ENCODE peak calls at places on chromosomes 2 and 18, in nine cellular contexts. D is tibial nerve, P is lung, R is mesendoderm, O is astrocyte, A is Panc1, X is sigmoid colon, N is A673, V is psoas muscle. U is an unnamed sample. For H3K27me3 and H3K4me1, the result is how much of the 10 kb centered on the place peaks cover.

GRCh38 chr18:24725644-24726043 is 265.2 kb downstream of the HRH4 start:
- DNase-seq in D (no peak), R (no peak), A (no peak), N (no peak), V (no peak), O (no peak), P (no peak), X (no peak), U (no peak)

GRCh38 chr2:202278036-202278760 is 12.6 kb downstream of the NOP58 start:
- DNase-seq in O (peak), P (no peak), X (no peak), D (no peak), A (no peak), R (peak), V (no peak), N (no peak), U (no peak)

GRCh38 chr18:76380791-76381405 is 114.1 kb downstream of the ZNF516 start:
- DNase-seq in N (peak), O (no peak), R (peak), A (no peak), P (no peak), X (peak), D (no peak), V (no peak), U (peak)

GRCh38 chr2:78992451-78992806 is 33.1 kb upstream of the REG3G start:
- DNase-seq in O (no peak), N (peak), P (no peak), X (no peak), A (no peak), R (peak), V (no peak), D (no peak), U (no peak)

GRCh38 chr2:128402921-128403670 is 84.4 kb upstream of the HS6ST1 start:
- DNase-seq in P (no peak), R (no peak), N (no peak), O (no peak), V (peak), D (no peak), X (peak), A (no peak), U (no peak)

GRCh38 chr2:128585706-128586105 is 267.0 kb upstream of the HS6ST1 start:
- DNase-seq in V (no peak), O (peak), A (no peak), X (no peak), P (peak), N (no peak), R (no peak), D (no peak), U (no peak)

GRCh38 chr2:135047295-135047694 is at the start of gene MAP3K19:
- DNase-seq in R (no peak), A (no peak), O (no peak), V (no peak), X (no peak), N (no peak), D (no peak), P (no peak), U (no peak)

GRCh38 chr2:29269095-29270090 is 154.2 kb downstream of the CLIP4 start:
- DNase-seq in X (peak), P (no peak), V (no peak), N (peak), A (no peak), R (peak), D (no peak), O (no peak), U (no peak)

GRCh38 chr2:48482313-48482712 is 47.6 kb upstream of the STON1 start:
- DNase-seq in X (no peak), D (no peak), P (no peak), N (peak), A (no peak), O (peak), V (no peak), R (no peak), U (no peak)

GRCh38 chr18:62539284-62540168 is 16.7 kb downstream of the ZCCHC2 start:
- DNase-seq in A (no peak), O (no peak), V (no peak), P (no peak), D (no peak), R (no peak), N (no peak), X (no peak), U (no peak)

GRCh38 chr2:219688560-219689445 is 61.4 kb downstream of the SLC4A3 start:
- DNase-seq in A (no peak), D (no peak), N (no peak), X (no peak), P (no peak), O (peak), V (no peak), R (no peak), U (peak)

GRCh38 chr18:28647961-28648360 is 471.0 kb upstream of the CDH2 start:
- DNase-seq in A (no peak), O (no peak), R (no peak), P (no peak), N (no peak), X (no peak), D (no peak), V (no peak), U (no peak)

GRCh38 chr2:3423492-3424170 is 44.1 kb downstream of the TRAPPC12 start:
- DNase-seq in N (peak), D (peak), P (peak), O (peak), A (peak), R (peak), X (no peak), V (peak), U (peak)

GRCh38 chr2:121471571-121472464 is 58.9 kb upstream of the RNU4ATAC start:
- DNase-seq in X (no peak), R (peak), N (peak), V (no peak), D (no peak), A (no peak), P (no peak), O (peak), U (no peak)

GRCh38 chr18:38009335-38009734 is 443.7 kb upstream of the CELF4 start:
- DNase-seq in V (no peak), O (no peak), R (no peak), X (no peak), P (no peak), A (no peak), N (no peak), D (no peak), U (no peak)

GRCh38 chr2:25079050-25079635 is 37.3 kb downstream of the EFR3B start:
- DNase-seq in O (no peak), N (no peak), V (no peak), D (no peak), A (no peak), P (no peak), X (peak), R (no peak), U (no peak)

GRCh38 chr2:116489292-116489691 is 1325.2 kb upstream of the DDX18 start:
- DNase-seq in D (no peak), R (no peak), N (no peak), A (no peak), P (no peak), V (no peak), O (no peak), X (no peak), U (no peak)

GRCh38 chr2:23510471-23510870 is 125.5 kb downstream of the KLHL29 start:
- DNase-seq in D (no peak), V (no peak), O (no peak), P (no peak), R (no peak), A (no peak), N (no peak), X (no peak), U (no peak)

GRCh38 chr18:61831071-61831470 is 61.7 kb downstream of the RNF152 start:
- DNase-seq in R (no peak), O (no peak), P (no peak), A (no peak), X (no peak), D (no peak), N (peak), V (no peak), U (no peak)

GRCh38 chr2:234795974-234796690 is 155.7 kb upstream of the SH3BP4 start:
- DNase-seq in R (no peak), D (no peak), V (no peak), N (no peak), P (no peak), X (no peak), O (no peak), A (no peak), U (no peak)

GRCh38 chr18:52950153-52950552 is 610.2 kb downstream of the DCC start:
- DNase-seq in N (peak), D (no peak), A (no peak), R (no peak), O (no peak), X (no peak), P (no peak), V (no peak), U (no peak)

GRCh38 chr2:26457695-26458364 is 20.1 kb downstream of the OTOF start:
- DNase-seq in D (no peak), V (no peak), O (peak), R (no peak), A (no peak), X (peak), N (no peak), P (no peak), U (no peak)

GRCh38 chr2:126804347-126804746 is 94.3 kb upstream of the TEX51 start:
- DNase-seq in X (peak), A (no peak), N (no peak), V (no peak), O (no peak), P (no peak), D (no peak), R (no peak), U (no peak)

GRCh38 chr2:217723981-217724380 is 278.8 kb downstream of the TNS1 start:
- DNase-seq in D (no peak), A (no peak), N (no peak), V (no peak), R (no peak), O (no peak), X (no peak), P (no peak), U (no peak)

GRCh38 chr2:231038483-231039293 is 1.4 kb downstream of the C2orf72 start:
- DNase-seq in D (no peak), P (no peak), O (no peak), R (no peak), A (no peak), X (no peak), V (no peak), N (no peak), U (no peak)

GRCh38 chr2:231039294-231039664 is 2.0 kb downstream of the C2orf72 start:
- DNase-seq in A (no peak), N (no peak), D (no peak), P (no peak), X (no peak), V (no peak), R (no peak), O (no peak), U (no peak)

GRCh38 chr2:231041061-231041689 is 3.9 kb downstream of the C2orf72 start:
- DNase-seq in A (no peak), R (no peak), V (no peak), X (no peak), D (no peak), P (no peak), N (no peak), O (no peak), U (no peak)

GRCh38 chr2:231037731-231038482 is 584 bp downstream of the C2orf72 start:
- DNase-seq in A (no peak), V (no peak), P (no peak), N (no peak), O (no peak), D (no peak), R (no peak), X (no peak), U (no peak)

DNA sequence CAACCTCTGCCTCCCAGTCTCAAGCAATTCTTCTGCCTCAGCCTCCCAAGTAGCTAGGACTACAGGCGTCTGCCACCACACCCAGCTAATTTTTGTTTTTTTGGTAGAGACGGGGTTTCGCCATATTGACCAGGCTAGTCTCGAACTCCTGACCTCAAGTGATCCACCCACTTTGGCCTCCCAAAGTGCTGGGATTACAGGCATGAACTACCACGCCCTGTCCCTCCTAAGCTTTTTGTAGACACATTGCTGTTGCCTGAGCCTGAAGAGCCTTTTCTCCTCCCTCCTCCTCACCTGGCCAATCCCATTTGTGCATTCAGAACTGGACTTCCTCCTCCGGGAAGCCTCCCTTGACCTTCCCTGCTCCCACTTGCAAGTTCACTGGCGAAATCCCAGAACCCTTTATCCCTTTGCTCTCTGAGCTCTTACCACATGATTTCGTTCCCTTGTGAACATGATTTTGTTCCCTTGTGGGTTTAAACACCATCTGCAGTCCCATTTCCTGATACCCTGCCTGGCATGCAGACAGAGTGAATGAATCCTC is 2.6 kb downstream of the C2orf72 start:
- DNase-seq in V (no peak), P (no peak), O (no peak), D (no peak), N (no peak), X (no peak), A (no peak), R (no peak), U (no peak)
- H3K27me3 ChIP-seq in V (under half), P (under half), O (under half), D (under half), N (half or more), X (half or more), A (under half), R (under half), U (under half)

GRCh38 chr2:109325570-109325969 is 196.6 kb downstream of the SH3RF3 start:
- DNase-seq in O (no peak), R (no peak), P (no peak), V (no peak), D (no peak), X (no peak), N (no peak), A (no peak), U (no peak)
- H3K4me3 ChIP-seq in O (no peak), R (no peak), P (no peak), V (no peak), D (no peak), X (no peak), N (no peak), A (no peak), U (no peak)

DNA sequence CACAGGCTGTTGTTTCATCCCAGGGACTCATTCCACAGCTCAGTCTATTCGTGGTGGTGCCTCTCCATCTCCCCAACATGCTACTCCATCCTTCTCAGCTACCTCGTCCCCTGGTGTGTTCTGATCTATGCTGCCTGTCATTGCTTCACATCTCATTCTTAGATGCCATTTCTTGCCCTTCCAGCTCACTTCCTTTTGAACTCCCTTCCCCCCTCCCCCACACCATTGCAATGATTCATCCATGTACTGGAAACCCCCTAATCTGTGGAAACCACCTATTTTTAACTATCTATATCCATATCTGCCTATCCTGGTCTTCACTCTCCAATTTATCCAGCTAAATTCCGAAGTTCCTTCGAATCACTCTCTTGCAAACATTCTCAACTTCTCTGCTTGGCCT is 65.7 kb upstream of the PARD3B start:
- DNase-seq in P (no peak), D (no peak), V (no peak), N (no peak), X (no peak), O (peak), A (no peak), R (no peak), U (no peak)
- H3K4me1 ChIP-seq in P (under half), D (under half), V (under half), N (under half), X (under half), O (under half), A (under half), R (under half), U (under half)

DNA sequence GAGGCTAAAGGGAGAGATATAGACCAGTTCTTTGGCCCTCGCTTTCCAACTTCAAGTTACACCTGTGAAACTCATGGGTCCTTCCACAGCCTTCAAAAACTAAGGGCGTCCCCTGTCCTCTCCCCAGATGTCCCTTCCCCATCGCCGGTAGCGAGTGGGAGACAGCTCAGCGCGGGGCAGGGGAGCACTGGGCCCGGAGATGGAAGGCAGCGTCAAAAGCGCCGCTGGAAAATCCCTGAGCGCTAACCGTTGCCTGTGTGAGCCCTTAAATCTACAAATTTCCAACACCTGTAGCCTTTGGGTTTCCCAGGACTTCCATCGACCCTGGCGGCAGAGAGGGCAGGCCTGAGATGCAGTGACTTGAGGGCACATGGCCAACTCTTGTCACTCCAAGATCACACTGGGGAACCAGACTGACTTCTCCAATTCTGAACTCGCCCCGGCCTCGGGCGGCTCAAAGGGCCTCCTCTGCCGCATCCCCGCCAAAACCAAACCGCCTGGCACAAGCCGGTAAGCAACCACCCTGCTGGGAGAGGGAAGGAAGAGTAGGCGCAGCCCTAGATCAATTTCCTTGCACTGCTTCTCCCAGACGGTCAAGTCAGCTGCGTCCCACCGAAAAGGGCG is 879 bp upstream of the EPAS1 start:
- DNase-seq in V (peak), X (peak), R (peak), D (peak), P (peak), A (no peak), O (no peak), N (peak), U (peak)
- H3K27me3 ChIP-seq in V (under half), X (under half), R (under half), D (under half), P (under half), A (under half), O (half or more), N (half or more), U (under half)

DNA sequence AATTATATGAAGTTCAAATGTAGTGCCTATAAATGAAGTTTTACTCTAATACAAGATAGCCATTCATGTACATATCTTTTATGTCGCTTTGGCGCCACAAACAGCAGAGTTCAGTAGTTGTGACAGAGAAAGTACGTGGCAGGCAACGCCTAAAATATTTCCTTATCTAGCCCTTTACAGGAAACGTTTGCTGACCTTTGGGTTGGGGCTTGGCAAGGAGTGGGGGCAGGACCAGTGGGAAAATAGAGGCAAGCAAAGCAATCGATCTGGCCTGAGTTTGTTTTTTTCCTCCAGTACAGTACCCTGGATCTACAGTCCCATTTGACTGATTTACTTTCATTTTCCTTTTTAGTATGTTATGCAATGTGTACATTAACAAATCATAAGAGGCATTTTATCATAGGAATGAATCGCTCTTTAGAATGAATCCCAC is 13.1 kb downstream of the CCDC68 start:
- DNase-seq in V (no peak), P (peak), N (peak), X (no peak), A (no peak), R (no peak), O (peak), D (no peak), U (no peak)
- H3K4me3 ChIP-seq in V (peak), P (peak), N (peak), X (peak), A (peak), R (no peak), O (peak), D (peak), U (peak)

GRCh38 chr2:69689969-69690368 is 46.4 kb upstream of the AAK1 start:
- DNase-seq in X (no peak), R (no peak), V (no peak), A (no peak), N (no peak), O (no peak), P (no peak), D (no peak), U (no peak)

GRCh38 chr2:69688212-69688611 is 44.7 kb upstream of the AAK1 start:
- DNase-seq in R (no peak), D (no peak), A (no peak), X (no peak), N (no peak), P (no peak), V (no peak), O (no peak), U (no peak)

GRCh38 chr2:69685321-69686048 is 41.9 kb upstream of the AAK1 start:
- DNase-seq in R (no peak), N (no peak), O (peak), A (no peak), D (no peak), P (no peak), V (no peak), X (no peak), U (no peak)

GRCh38 chr2:69689466-69689865 is 45.9 kb upstream of the AAK1 start:
- DNase-seq in N (no peak), A (no peak), R (no peak), O (no peak), P (no peak), X (no peak), D (no peak), V (no peak), U (no peak)

DNA sequence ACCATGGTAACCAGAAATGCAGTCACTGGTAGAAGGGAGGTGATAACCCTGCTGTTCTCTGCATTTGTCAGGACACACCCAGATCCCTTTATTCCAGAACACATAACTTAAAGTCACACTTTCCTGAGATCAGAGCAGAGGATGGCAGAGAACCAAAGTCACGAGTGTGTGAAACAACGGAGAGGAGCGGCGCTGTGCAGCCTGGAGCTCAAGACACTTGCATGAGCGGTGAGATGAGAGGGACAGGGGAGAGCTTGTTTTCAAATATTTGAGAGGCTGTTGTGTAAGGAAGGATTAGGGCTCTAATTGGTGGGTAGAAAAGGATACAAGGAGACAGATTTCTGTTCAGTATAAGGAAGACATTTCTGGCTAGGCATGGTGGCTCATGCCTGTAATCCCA is 43.3 kb upstream of the AAK1 start:
- DNase-seq in V (no peak), O (no peak), P (no peak), X (no peak), A (no peak), R (no peak), D (no peak), N (no peak), U (peak)
- H3K4me1 ChIP-seq in V (under half), O (under half), P (under half), X (under half), A (under half), R (under half), D (under half), N (under half), U (under half)

DNA sequence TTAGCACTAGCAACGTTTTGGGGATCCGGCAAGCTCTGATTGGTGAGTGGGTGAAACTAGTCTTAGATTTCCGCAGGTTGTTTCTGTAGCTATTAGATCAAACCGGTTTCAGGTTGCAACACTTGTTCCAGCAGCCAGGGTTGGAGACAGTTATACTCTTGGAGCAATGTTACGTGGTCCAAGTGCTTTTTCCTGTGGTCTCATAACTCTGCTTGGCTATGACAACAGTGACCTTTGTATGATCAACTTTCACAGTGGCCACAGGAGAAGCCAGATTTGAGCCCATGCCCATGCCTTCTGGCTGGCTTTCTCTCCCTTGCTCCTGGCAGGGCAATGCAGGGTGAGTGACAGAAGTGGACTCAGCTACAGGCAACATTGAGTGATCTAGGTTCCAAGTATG is 84.5 kb upstream of the TAF1B start:
- DNase-seq in X (no peak), V (peak), P (no peak), R (no peak), N (no peak), D (no peak), O (no peak), A (no peak), U (no peak)
- H3K27me3 ChIP-seq in X (under half), V (under half), P (under half), R (under half), N (under half), D (under half), O (under half), A (under half), U (under half)

GRCh38 chr2:142136571-142136970 is 5.8 kb upstream of the LRP1B start:
- DNase-seq in N (no peak), X (no peak), R (no peak), V (no peak), A (no peak), O (no peak), P (no peak), D (no peak), U (no peak)
- H3K4me3 ChIP-seq in N (no peak), X (no peak), R (no peak), V (no peak), A (no peak), O (no peak), P (no peak), D (no peak), U (no peak)

U was measured in uterus.